ENCODE peak calls at places on chromosomes 3 and 15, in seven cellular contexts. L is K562, M is SK-N-SH, E is tibial nerve, Q is upper lobe of left lung, Y is suprapubic skin, X is A549. F is an unnamed sample.

GRCh38 chr3:119195151-119195476 is 21.7 kb downstream of the UPK1B start:
- DNase-seq in L (no peak), M (no peak), E (no peak), Q (no peak), Y (no peak), X (no peak), F (no peak)

GRCh38 chr3:64224826-64225606 is at the start of gene PRICKLE2:
- DNase-seq in L (no peak), M (no peak), E (peak; percentile 71), Q (no peak), Y (peak; percentile 90), X (peak; percentile 69), F (peak; percentile 80)

GRCh38 chr15:66894986-66895780 is 170.2 kb upstream of the SMAD3 start:
- DNase-seq in L (no peak), M (no peak), E (no peak), Q (no peak), Y (no peak), X (no peak), F (no peak)

GRCh38 chr15:71197620-71198019 is 82.3 kb downstream of the THSD4 start:
- DNase-seq in L (no peak), M (no peak), E (no peak), Q (no peak), Y (no peak), X (no peak), F (no peak)

GRCh38 chr15:63668601-63669000 is 71.4 kb downstream of the FBXL22 start:
- DNase-seq in L (no peak), M (no peak), E (no peak), Q (no peak), Y (no peak), X (no peak), F (no peak)

GRCh38 chr3:86949850-86950249 is 41.1 kb downstream of the VGLL3 start:
- DNase-seq in L (no peak), M (no peak), E (no peak), Q (no peak), Y (no peak), X (no peak), F (no peak)

GRCh38 chr3:130905551-130905950 is 11.7 kb downstream of the ATP2C1 start:
- DNase-seq in L (no peak), M (no peak), E (no peak), Q (no peak), Y (no peak), X (no peak), F (no peak)

GRCh38 chr3:12818273-12818672 is 21.8 kb downstream of the CAND2 start:
- DNase-seq in L (no peak), M (no peak), E (no peak), Q (no peak), Y (no peak), X (no peak), F (no peak)

GRCh38 chr3:10645800-10646199 is 140.4 kb upstream of the ATP2B2 start:
- DNase-seq in L (no peak), M (no peak), E (no peak), Q (no peak), Y (no peak), X (no peak), F (no peak)

GRCh38 chr3:16798738-16799137 is 86.0 kb upstream of the PLCL2 start:
- DNase-seq in L (no peak), M (no peak), E (no peak), Q (no peak), Y (no peak), X (no peak), F (no peak)

GRCh38 chr3:183988216-183988790 is 29.4 kb downstream of the ABCC5 start:
- DNase-seq in L (peak; percentile 59), M (no peak), E (no peak), Q (no peak), Y (no peak), X (no peak), F (no peak)

GRCh38 chr3:69012111-69012835 is 1.2 kb downstream of the EOGT start:
- DNase-seq in L (no peak), M (no peak), E (no peak), Q (peak; percentile 81), Y (peak; percentile 70), X (no peak), F (peak; percentile 60)

GRCh38 chr3:172709776-172710708 is 825 bp downstream of the NCEH1 start:
- DNase-seq in L (peak; percentile 16), M (peak; percentile 44), E (peak; percentile 18), Q (no peak), Y (peak; percentile 79), X (no peak), F (peak; percentile 47)

GRCh38 chr3:54733615-54734014 is 194.2 kb downstream of the LRTM1 start:
- DNase-seq in L (no peak), M (peak; percentile 44), E (no peak), Q (no peak), Y (no peak), X (no peak), F (no peak)

GRCh38 chr3:120435621-120436020 is 15.2 kb downstream of the FSTL1 start:
- DNase-seq in L (no peak), M (no peak), E (no peak), Q (no peak), Y (no peak), X (no peak), F (no peak)

GRCh38 chr3:133547432-133548041 is 25.9 kb upstream of the CDV3 start:
- DNase-seq in L (no peak), M (no peak), E (no peak), Q (no peak), Y (no peak), X (no peak), F (peak; percentile 33)

GRCh38 chr3:27312044-27312668 is 57.0 kb downstream of the NEK10 start:
- DNase-seq in L (peak; percentile 51), M (peak; percentile 50), E (no peak), Q (no peak), Y (no peak), X (peak; percentile 59), F (no peak)

GRCh38 chr15:76162050-76162425 is 102.3 kb downstream of the TMEM266 start:
- DNase-seq in L (no peak), M (no peak), E (no peak), Q (no peak), Y (no peak), X (no peak), F (no peak)

GRCh38 chr3:62876064-62876463 is 848 bp upstream of the CADPS start:
- DNase-seq in L (no peak), M (peak; percentile 2), E (no peak), Q (no peak), Y (no peak), X (no peak), F (peak; percentile 45)

GRCh38 chr3:62874398-62875102 is 666 bp downstream of the CADPS start:
- DNase-seq in L (no peak), M (peak; percentile 67), E (no peak), Q (peak; percentile 63), Y (no peak), X (no peak), F (no peak)

GRCh38 chr3:62872318-62872717 is 2.9 kb downstream of the CADPS start:
- DNase-seq in L (no peak), M (no peak), E (no peak), Q (no peak), Y (no peak), X (no peak), F (no peak)

GRCh38 chr3:62875103-62876002 is at the start of gene CADPS:
- DNase-seq in L (no peak), M (peak; percentile 65), E (no peak), Q (peak; percentile 64), Y (no peak), X (no peak), F (peak; percentile 30)

GRCh38 chr3:62873672-62874397 is 1.4 kb downstream of the CADPS start:
- DNase-seq in L (no peak), M (peak; percentile 81), E (no peak), Q (peak; percentile 86), Y (no peak), X (peak; percentile 10), F (peak; percentile 15)
- TF ChIP-seq EP300 in L (no peak), M (no peak), E (no peak), Q (no peak), Y (no peak), X (no peak), F (no peak)

GRCh38 chr15:50340431-50340830 is 14.6 kb downstream of the GABPB1 start:
- DNase-seq in L (no peak), M (no peak), E (no peak), Q (no peak), Y (no peak), X (no peak), F (no peak)

GRCh38 chr15:50344006-50344464 is 11.0 kb downstream of the GABPB1 start:
- DNase-seq in L (no peak), M (no peak), E (no peak), Q (no peak), Y (no peak), X (no peak), F (no peak)

GRCh38 chr15:50339717-50340116 is 15.3 kb downstream of the GABPB1 start:
- DNase-seq in L (no peak), M (no peak), E (no peak), Q (no peak), Y (no peak), X (no peak), F (no peak)

GRCh38 chr15:50341737-50342136 is 13.3 kb downstream of the GABPB1 start:
- DNase-seq in L (no peak), M (no peak), E (no peak), Q (no peak), Y (no peak), X (no peak), F (no peak)

GRCh38 chr15:50345298-50345697 is 9.7 kb downstream of the GABPB1 start:
- DNase-seq in L (no peak), M (no peak), E (no peak), Q (no peak), Y (no peak), X (no peak), F (no peak)
- TF ChIP-seq EP300 in L (no peak), M (no peak), E (no peak), Q (no peak), Y (no peak), X (no peak), F (no peak)

GRCh38 chr15:41894791-41895463 is 1.1 kb upstream of the SPTBN5 start:
- DNase-seq in L (peak; percentile 73), M (peak; percentile 97), E (no peak), Q (peak; percentile 89), Y (peak; percentile 87), X (no peak), F (peak; percentile 80)
- TF ChIP-seq EP300 in L (no peak), M (no peak), E (no peak), Q (no peak), Y (no peak), X (no peak), F (no peak)

GRCh38 chr15:38819343-38819858 is 254.8 kb upstream of the RASGRP1 start:
- DNase-seq in L (no peak), M (no peak), E (no peak), Q (no peak), Y (no peak), X (no peak), F (no peak)
- TF ChIP-seq EP300 in L (no peak), M (no peak), E (no peak), Q (no peak), Y (no peak), X (no peak), F (no peak)

DNA sequence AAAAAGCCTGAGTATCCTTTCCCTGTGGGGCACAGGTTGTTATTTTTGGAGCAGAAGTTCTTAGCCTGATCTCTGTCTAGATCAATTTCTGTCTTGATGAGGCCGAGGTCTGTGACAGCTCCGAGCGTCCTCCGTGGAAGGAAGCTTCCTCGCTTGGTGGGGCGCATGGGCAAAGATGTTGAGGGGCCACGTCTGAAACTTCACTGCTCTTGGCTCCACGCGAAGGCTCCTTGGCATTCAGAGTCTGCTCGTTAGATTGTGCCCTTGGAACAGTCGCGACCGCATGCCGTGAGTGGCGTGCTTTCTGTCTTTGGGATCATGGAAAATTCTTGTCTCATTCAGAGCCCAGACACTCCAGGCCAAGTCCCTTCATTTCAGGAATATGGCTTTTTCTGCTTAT is 13.7 kb downstream of the GRK7 start:
- DNase-seq in L (no peak), M (no peak), E (no peak), Q (peak; percentile 41), Y (no peak), X (no peak), F (no peak)
- TF ChIP-seq EP300 in L (no peak), M (no peak), E (no peak), Q (no peak), Y (no peak), X (no peak), F (no peak)